ENCODE peak calls at places on chromosomes 3 and 15, in four cellular contexts. One of them, this sample, is unnamed.

GRCh38 chr15:72203507-72203837 is 5.9 kb upstream of the GRAMD2A start:
- DNase-seq in MCF 10A: peak
- DNase-seq in activated CD8-positive, alpha-beta T cell treated with anti-CD3 and anti-CD28 coated beads for 36 hours: no peak
- DNase-seq in H9: no peak
- DNase-seq in this sample: no peak

GRCh38 chr15:67043939-67044771 is 21.2 kb upstream of the SMAD3 start:
- DNase-seq in H9: peak
- DNase-seq in MCF 10A: peak
- DNase-seq in activated CD8-positive, alpha-beta T cell treated with anti-CD3 and anti-CD28 coated beads for 36 hours: no peak
- DNase-seq in this sample: no peak

GRCh38 chr15:100566850-100567249 is 35.1 kb downstream of the LINS1 start:
- DNase-seq in activated CD8-positive, alpha-beta T cell treated with anti-CD3 and anti-CD28 coated beads for 36 hours: no peak
- DNase-seq in MCF 10A: no peak
- DNase-seq in H9: no peak
- DNase-seq in this sample: no peak

GRCh38 chr3:181362378-181362777 is 349.3 kb upstream of the SOX2 start:
- DNase-seq in MCF 10A: peak
- DNase-seq in activated CD8-positive, alpha-beta T cell treated with anti-CD3 and anti-CD28 coated beads for 36 hours: no peak
- DNase-seq in H9: no peak
- DNase-seq in this sample: no peak

GRCh38 chr3:69086133-69086722 is 1.5 kb downstream of the ARL6IP5 start:
- DNase-seq in MCF 10A: peak
- DNase-seq in H9: no peak
- DNase-seq in activated CD8-positive, alpha-beta T cell treated with anti-CD3 and anti-CD28 coated beads for 36 hours: peak
- DNase-seq in this sample: peak

GRCh38 chr3:56862352-56863062 is 60.8 kb upstream of the ARHGEF3 start:
- DNase-seq in H9: no peak
- DNase-seq in activated CD8-positive, alpha-beta T cell treated with anti-CD3 and anti-CD28 coated beads for 36 hours: peak
- DNase-seq in MCF 10A: peak
- DNase-seq in this sample: peak

GRCh38 chr15:39801641-39802309 is 19.1 kb upstream of the FSIP1 start:
- DNase-seq in MCF 10A: peak
- DNase-seq in H9: peak
- DNase-seq in activated CD8-positive, alpha-beta T cell treated with anti-CD3 and anti-CD28 coated beads for 36 hours: peak
- DNase-seq in this sample: peak

GRCh38 chr15:101088788-101089578 is 162.9 kb downstream of the CHSY1 start:
- DNase-seq in activated CD8-positive, alpha-beta T cell treated with anti-CD3 and anti-CD28 coated beads for 36 hours: peak
- DNase-seq in H9: peak
- DNase-seq in MCF 10A: peak
- DNase-seq in this sample: peak

GRCh38 chr3:111904376-111905241 is 45.5 kb downstream of the PHLDB2 start:
- DNase-seq in H9: no peak
- DNase-seq in activated CD8-positive, alpha-beta T cell treated with anti-CD3 and anti-CD28 coated beads for 36 hours: no peak
- DNase-seq in MCF 10A: peak
- DNase-seq in this sample: peak

GRCh38 chr3:56593455-56594158 is 36.6 kb downstream of the CCDC66 start:
- DNase-seq in H9: no peak
- DNase-seq in activated CD8-positive, alpha-beta T cell treated with anti-CD3 and anti-CD28 coated beads for 36 hours: peak
- DNase-seq in MCF 10A: no peak
- DNase-seq in this sample: no peak

GRCh38 chr3:58288011-58288728 is 17.9 kb upstream of the RPP14 start:
- DNase-seq in MCF 10A: no peak
- DNase-seq in H9: no peak
- DNase-seq in activated CD8-positive, alpha-beta T cell treated with anti-CD3 and anti-CD28 coated beads for 36 hours: no peak
- DNase-seq in this sample: peak

GRCh38 chr3:142850395-142851023 is 38.4 kb downstream of the PCOLCE2 start:
- DNase-seq in MCF 10A: peak
- DNase-seq in H9: no peak
- DNase-seq in activated CD8-positive, alpha-beta T cell treated with anti-CD3 and anti-CD28 coated beads for 36 hours: peak
- DNase-seq in this sample: peak

GRCh38 chr3:165389064-165389463 is 192.9 kb upstream of the SLITRK3 start:
- DNase-seq in MCF 10A: peak
- DNase-seq in H9: no peak
- DNase-seq in activated CD8-positive, alpha-beta T cell treated with anti-CD3 and anti-CD28 coated beads for 36 hours: no peak
- DNase-seq in this sample: no peak

GRCh38 chr3:4297486-4297885 is 5.7 kb upstream of the SETMAR start:
- DNase-seq in H9: no peak
- DNase-seq in activated CD8-positive, alpha-beta T cell treated with anti-CD3 and anti-CD28 coated beads for 36 hours: no peak
- DNase-seq in MCF 10A: no peak
- DNase-seq in this sample: no peak

GRCh38 chr3:146164951-146165350 is 4.0 kb upstream of the PLOD2 start:
- DNase-seq in MCF 10A: peak
- DNase-seq in H9: no peak
- DNase-seq in activated CD8-positive, alpha-beta T cell treated with anti-CD3 and anti-CD28 coated beads for 36 hours: no peak
- DNase-seq in this sample: no peak

GRCh38 chr3:197419696-197420095 is 121.3 kb upstream of the DLG1 start:
- DNase-seq in H9: no peak
- DNase-seq in activated CD8-positive, alpha-beta T cell treated with anti-CD3 and anti-CD28 coated beads for 36 hours: no peak
- DNase-seq in MCF 10A: no peak
- DNase-seq in this sample: no peak

GRCh38 chr3:133894334-133895207 is 1.1 kb downstream of the RAB6B start:
- DNase-seq in MCF 10A: no peak
- DNase-seq in H9: peak
- DNase-seq in activated CD8-positive, alpha-beta T cell treated with anti-CD3 and anti-CD28 coated beads for 36 hours: no peak
- DNase-seq in this sample: no peak

GRCh38 chr15:97875513-97876285 is 84.8 kb upstream of the ARRDC4 start:
- DNase-seq in MCF 10A: no peak
- DNase-seq in H9: peak
- DNase-seq in activated CD8-positive, alpha-beta T cell treated with anti-CD3 and anti-CD28 coated beads for 36 hours: peak
- DNase-seq in this sample: no peak

GRCh38 chr15:72155021-72155621 is 36.9 kb downstream of the SENP8 start:
- DNase-seq in MCF 10A: peak
- DNase-seq in H9: no peak
- DNase-seq in activated CD8-positive, alpha-beta T cell treated with anti-CD3 and anti-CD28 coated beads for 36 hours: no peak
- DNase-seq in this sample: no peak

GRCh38 chr15:63322541-63322940 is 45.1 kb downstream of the APH1B start:
- DNase-seq in H9: no peak
- DNase-seq in MCF 10A: peak
- DNase-seq in activated CD8-positive, alpha-beta T cell treated with anti-CD3 and anti-CD28 coated beads for 36 hours: no peak
- DNase-seq in this sample: no peak

GRCh38 chr15:78302579-78302978 is 3.2 kb upstream of the SKIC8 start:
- DNase-seq in activated CD8-positive, alpha-beta T cell treated with anti-CD3 and anti-CD28 coated beads for 36 hours: no peak
- DNase-seq in H9: no peak
- DNase-seq in MCF 10A: peak
- DNase-seq in this sample: peak

GRCh38 chr3:3189102-3189727 is 9.7 kb upstream of the CRBN start:
- DNase-seq in H9: no peak
- DNase-seq in MCF 10A: no peak
- DNase-seq in activated CD8-positive, alpha-beta T cell treated with anti-CD3 and anti-CD28 coated beads for 36 hours: no peak
- DNase-seq in this sample: no peak

GRCh38 chr3:55143928-55144671 is 216.2 kb upstream of the LRTM1 start:
- DNase-seq in H9: no peak
- DNase-seq in MCF 10A: no peak
- DNase-seq in activated CD8-positive, alpha-beta T cell treated with anti-CD3 and anti-CD28 coated beads for 36 hours: no peak
- DNase-seq in this sample: no peak

GRCh38 chr3:49422379-49423248 is at the start of gene AMT:
- DNase-seq in MCF 10A: no peak
- DNase-seq in activated CD8-positive, alpha-beta T cell treated with anti-CD3 and anti-CD28 coated beads for 36 hours: no peak
- DNase-seq in H9: peak
- DNase-seq in this sample: no peak

GRCh38 chr3:5136619-5137429 is 14.7 kb downstream of the ARL8B start:
- DNase-seq in MCF 10A: peak
- DNase-seq in H9: peak
- DNase-seq in activated CD8-positive, alpha-beta T cell treated with anti-CD3 and anti-CD28 coated beads for 36 hours: peak
- DNase-seq in this sample: peak

GRCh38 chr15:34905047-34905446 is 64.5 kb downstream of the AQR start:
- DNase-seq in activated CD8-positive, alpha-beta T cell treated with anti-CD3 and anti-CD28 coated beads for 36 hours: no peak
- DNase-seq in H9: no peak
- DNase-seq in MCF 10A: no peak
- DNase-seq in this sample: no peak

GRCh38 chr3:126748701-126749546 is 44.9 kb downstream of the CHCHD6 start:
- DNase-seq in activated CD8-positive, alpha-beta T cell treated with anti-CD3 and anti-CD28 coated beads for 36 hours: no peak
- DNase-seq in H9: no peak
- DNase-seq in MCF 10A: no peak
- DNase-seq in this sample: no peak

GRCh38 chr15:57969355-57969754 is 96.2 kb downstream of the ALDH1A2 start:
- DNase-seq in activated CD8-positive, alpha-beta T cell treated with anti-CD3 and anti-CD28 coated beads for 36 hours: no peak
- DNase-seq in MCF 10A: peak
- DNase-seq in H9: no peak
- DNase-seq in this sample: no peak

GRCh38 chr3:77475545-77475944 is 435.6 kb downstream of the ROBO2 start:
- DNase-seq in MCF 10A: peak
- DNase-seq in H9: no peak
- DNase-seq in activated CD8-positive, alpha-beta T cell treated with anti-CD3 and anti-CD28 coated beads for 36 hours: no peak
- DNase-seq in this sample: no peak

GRCh38 chr3:55481067-55481917 is 5.8 kb downstream of the WNT5A start:
- DNase-seq in H9: peak
- DNase-seq in activated CD8-positive, alpha-beta T cell treated with anti-CD3 and anti-CD28 coated beads for 36 hours: no peak
- DNase-seq in MCF 10A: no peak
- DNase-seq in this sample: no peak

GRCh38 chr3:10992017-10992945 is at the start of gene SLC6A1:
- DNase-seq in MCF 10A: no peak
- DNase-seq in H9: peak
- DNase-seq in activated CD8-positive, alpha-beta T cell treated with anti-CD3 and anti-CD28 coated beads for 36 hours: no peak
- DNase-seq in this sample: peak
- TF ChIP-seq CTCF in MCF 10A: no peak
- TF ChIP-seq CTCF in H9: peak
- TF ChIP-seq CTCF in activated CD8-positive, alpha-beta T cell treated with anti-CD3 and anti-CD28 coated beads for 36 hours: no peak
- TF ChIP-seq CTCF in this sample: peak

GRCh38 chr3:144665567-144666053 is 694.0 kb downstream of the DIPK2A start:
- DNase-seq in activated CD8-positive, alpha-beta T cell treated with anti-CD3 and anti-CD28 coated beads for 36 hours: no peak
- DNase-seq in H9: no peak
- DNase-seq in MCF 10A: no peak
- DNase-seq in this sample: no peak

GRCh38 chr3:144662729-144663128 is 691.1 kb downstream of the DIPK2A start:
- DNase-seq in activated CD8-positive, alpha-beta T cell treated with anti-CD3 and anti-CD28 coated beads for 36 hours: no peak
- DNase-seq in H9: no peak
- DNase-seq in MCF 10A: no peak
- DNase-seq in this sample: no peak

GRCh38 chr3:144660097-144660496 is 688.5 kb downstream of the DIPK2A start:
- DNase-seq in H9: no peak
- DNase-seq in activated CD8-positive, alpha-beta T cell treated with anti-CD3 and anti-CD28 coated beads for 36 hours: no peak
- DNase-seq in MCF 10A: no peak
- DNase-seq in this sample: no peak

DNA sequence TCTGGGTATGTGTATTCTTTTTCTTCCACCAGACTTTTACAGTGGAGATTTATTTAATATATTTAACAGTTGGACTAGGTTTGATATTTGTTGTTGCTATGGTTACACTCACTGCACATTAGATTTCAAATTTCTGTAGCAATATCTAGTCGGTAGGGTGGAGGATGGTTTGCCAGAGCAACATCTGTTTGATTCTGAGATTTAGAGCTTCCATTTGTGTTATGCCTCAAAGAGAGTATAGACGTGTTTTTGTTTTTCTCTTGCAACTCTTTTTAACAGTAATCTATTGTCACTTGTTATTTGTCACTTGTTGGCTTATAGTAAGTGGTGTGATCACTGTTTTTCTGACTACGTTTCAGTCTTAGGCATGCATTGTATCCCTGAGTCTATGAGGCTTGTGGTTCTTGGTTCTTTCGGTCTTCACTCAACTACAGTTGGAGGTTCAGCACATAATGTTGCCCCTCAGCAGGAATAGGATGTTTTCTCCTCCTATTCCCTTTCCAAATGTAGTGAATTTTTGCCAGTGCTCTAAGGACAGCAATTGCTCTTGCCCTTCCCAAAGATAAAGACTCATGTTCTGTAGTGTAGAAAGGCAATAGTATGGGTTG is 691.9 kb downstream of the DIPK2A start:
- DNase-seq in MCF 10A: no peak
- DNase-seq in activated CD8-positive, alpha-beta T cell treated with anti-CD3 and anti-CD28 coated beads for 36 hours: no peak
- DNase-seq in H9: no peak
- DNase-seq in this sample: no peak
- TF ChIP-seq CTCF in MCF 10A: no peak
- TF ChIP-seq CTCF in activated CD8-positive, alpha-beta T cell treated with anti-CD3 and anti-CD28 coated beads for 36 hours: no peak
- TF ChIP-seq CTCF in H9: no peak
- TF ChIP-seq CTCF in this sample: no peak

GRCh38 chr3:51306093-51306492 is 79.0 kb upstream of the MANF start:
- DNase-seq in H9: no peak
- DNase-seq in MCF 10A: no peak
- DNase-seq in activated CD8-positive, alpha-beta T cell treated with anti-CD3 and anti-CD28 coated beads for 36 hours: no peak
- DNase-seq in this sample: no peak

GRCh38 chr3:51304230-51304629 is 80.9 kb upstream of the MANF start:
- DNase-seq in activated CD8-positive, alpha-beta T cell treated with anti-CD3 and anti-CD28 coated beads for 36 hours: no peak
- DNase-seq in MCF 10A: no peak
- DNase-seq in H9: no peak
- DNase-seq in this sample: no peak

GRCh38 chr3:51311055-51311454 is 74.0 kb upstream of the MANF start:
- DNase-seq in MCF 10A: peak
- DNase-seq in activated CD8-positive, alpha-beta T cell treated with anti-CD3 and anti-CD28 coated beads for 36 hours: no peak
- DNase-seq in H9: no peak
- DNase-seq in this sample: peak

DNA sequence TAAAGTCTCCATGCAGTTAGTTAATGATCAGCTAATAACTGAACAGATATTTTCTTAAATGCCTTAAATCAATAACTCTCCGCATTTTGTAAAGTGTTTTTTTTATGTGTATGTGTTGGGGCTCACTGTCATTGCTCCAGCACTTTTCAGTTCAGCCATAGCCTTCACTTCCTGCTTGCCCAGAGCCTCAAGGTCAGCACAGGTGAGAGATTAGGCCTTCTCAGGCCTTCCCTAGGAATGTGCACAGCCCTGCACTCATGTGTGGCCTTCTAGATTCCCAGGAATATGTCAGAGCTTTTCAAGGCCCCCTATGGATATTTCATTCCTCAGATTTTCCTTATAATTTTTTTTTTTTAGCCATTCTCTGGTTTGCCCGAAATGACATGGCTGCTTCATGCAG is 77.6 kb upstream of the MANF start:
- DNase-seq in activated CD8-positive, alpha-beta T cell treated with anti-CD3 and anti-CD28 coated beads for 36 hours: no peak
- DNase-seq in MCF 10A: no peak
- DNase-seq in H9: no peak
- DNase-seq in this sample: no peak
- TF ChIP-seq CTCF in activated CD8-positive, alpha-beta T cell treated with anti-CD3 and anti-CD28 coated beads for 36 hours: no peak
- TF ChIP-seq CTCF in MCF 10A: no peak
- TF ChIP-seq CTCF in H9: no peak
- TF ChIP-seq CTCF in this sample: no peak

GRCh38 chr3:11271986-11272904 is at the start of gene ATG7:
- DNase-seq in H9: peak
- DNase-seq in activated CD8-positive, alpha-beta T cell treated with anti-CD3 and anti-CD28 coated beads for 36 hours: peak
- DNase-seq in MCF 10A: peak
- DNase-seq in this sample: peak
- TF ChIP-seq CTCF in H9: no peak
- TF ChIP-seq CTCF in activated CD8-positive, alpha-beta T cell treated with anti-CD3 and anti-CD28 coated beads for 36 hours: no peak
- TF ChIP-seq CTCF in MCF 10A: no peak
- TF ChIP-seq CTCF in this sample: no peak

This sample was measured in NB4.